ENCODE peak calls at places on chromosomes 7 and 10, in four cellular contexts. One of them, this sample, is unnamed. For H3K4me1, the result is how much of the 10 kb centered on the place peaks cover.

GRCh38 chr7:14754631-14755030 is 147.9 kb downstream of the DGKB start:
- DNase-seq in mucosa of descending colon: no peak
- DNase-seq in esophagus squamous epithelium: no peak
- DNase-seq in left ventricle myocardium inferior: no peak
- DNase-seq in this sample: peak

GRCh38 chr10:31317171-31317570 is 1.8 kb upstream of the ZEB1 start:
- DNase-seq in esophagus squamous epithelium: no peak
- DNase-seq in mucosa of descending colon: no peak
- DNase-seq in left ventricle myocardium inferior: no peak
- DNase-seq in this sample: no peak

GRCh38 chr10:91032614-91033248 is 111.8 kb upstream of the ANKRD1 start:
- DNase-seq in left ventricle myocardium inferior: no peak
- DNase-seq in esophagus squamous epithelium: no peak
- DNase-seq in mucosa of descending colon: no peak
- DNase-seq in this sample: no peak

GRCh38 chr7:46492460-46492859 is 571.4 kb upstream of the IGFBP3 start:
- DNase-seq in left ventricle myocardium inferior: no peak
- DNase-seq in esophagus squamous epithelium: no peak
- DNase-seq in mucosa of descending colon: no peak
- DNase-seq in this sample: no peak

GRCh38 chr7:76296743-76297740 is 5.4 kb upstream of the HSPB1 start:
- DNase-seq in esophagus squamous epithelium: peak
- DNase-seq in left ventricle myocardium inferior: no peak
- DNase-seq in mucosa of descending colon: peak
- DNase-seq in this sample: no peak

GRCh38 chr10:1754506-1755177 is 17.3 kb upstream of the ADARB2 start:
- DNase-seq in left ventricle myocardium inferior: no peak
- DNase-seq in mucosa of descending colon: no peak
- DNase-seq in esophagus squamous epithelium: no peak
- DNase-seq in this sample: no peak

GRCh38 chr10:31855033-31855432 is 73.6 kb downstream of the ARHGAP12 start:
- DNase-seq in left ventricle myocardium inferior: no peak
- DNase-seq in esophagus squamous epithelium: no peak
- DNase-seq in mucosa of descending colon: no peak
- DNase-seq in this sample: no peak

GRCh38 chr10:110447886-110448285 is 49.8 kb upstream of the DUSP5 start:
- DNase-seq in mucosa of descending colon: no peak
- DNase-seq in left ventricle myocardium inferior: no peak
- DNase-seq in esophagus squamous epithelium: no peak
- DNase-seq in this sample: no peak

GRCh38 chr10:74750848-74751274 is 75.5 kb upstream of the KAT6B start:
- DNase-seq in mucosa of descending colon: no peak
- DNase-seq in left ventricle myocardium inferior: no peak
- DNase-seq in esophagus squamous epithelium: no peak
- DNase-seq in this sample: no peak

GRCh38 chr7:14720792-14721191 is 181.8 kb downstream of the DGKB start:
- DNase-seq in left ventricle myocardium inferior: no peak
- DNase-seq in mucosa of descending colon: no peak
- DNase-seq in esophagus squamous epithelium: no peak
- DNase-seq in this sample: no peak

GRCh38 chr10:75101416-75102251 is 9.8 kb upstream of the SAMD8 start:
- DNase-seq in left ventricle myocardium inferior: peak
- DNase-seq in mucosa of descending colon: no peak
- DNase-seq in esophagus squamous epithelium: no peak
- DNase-seq in this sample: no peak

GRCh38 chr7:155459133-155459866 is 1.4 kb downstream of the EN2 start:
- DNase-seq in left ventricle myocardium inferior: no peak
- DNase-seq in mucosa of descending colon: no peak
- DNase-seq in esophagus squamous epithelium: no peak
- DNase-seq in this sample: no peak

GRCh38 chr10:31358688-31359330 is 39.8 kb downstream of the ZEB1 start:
- DNase-seq in left ventricle myocardium inferior: no peak
- DNase-seq in esophagus squamous epithelium: no peak
- DNase-seq in mucosa of descending colon: no peak
- DNase-seq in this sample: no peak

GRCh38 chr10:98967601-98968000 is 268.1 kb downstream of the HPSE2 start:
- DNase-seq in esophagus squamous epithelium: no peak
- DNase-seq in mucosa of descending colon: no peak
- DNase-seq in left ventricle myocardium inferior: no peak
- DNase-seq in this sample: no peak

DNA sequence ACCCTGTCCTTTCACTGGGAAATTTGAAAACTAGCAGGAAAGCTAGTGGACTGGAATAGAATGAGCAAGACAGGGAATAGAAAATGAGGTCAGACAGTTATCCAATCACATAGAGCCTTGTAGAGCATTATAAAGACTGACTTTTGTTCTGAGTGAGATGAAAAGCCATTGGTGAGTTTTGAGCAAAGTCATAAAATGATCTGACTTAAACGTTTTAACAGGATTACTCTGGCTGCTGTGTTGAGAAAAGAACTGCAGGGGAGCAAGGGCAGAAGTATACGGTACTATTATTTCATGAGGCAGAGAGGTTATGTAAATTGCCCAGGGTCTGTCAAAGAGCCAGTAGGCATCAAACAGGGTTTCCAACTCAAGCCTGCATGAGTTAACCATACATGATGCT is 393.4 kb downstream of the TFEC start:
- DNase-seq in esophagus squamous epithelium: no peak
- DNase-seq in mucosa of descending colon: no peak
- DNase-seq in left ventricle myocardium inferior: no peak
- DNase-seq in this sample: peak
- H3K4me1 ChIP-seq in esophagus squamous epithelium: under half
- H3K4me1 ChIP-seq in mucosa of descending colon: under half
- H3K4me1 ChIP-seq in left ventricle myocardium inferior: under half
- H3K4me1 ChIP-seq in this sample: under half

GRCh38 chr7:97971120-97971989 is 18.6 kb downstream of the OCM2 start:
- DNase-seq in esophagus squamous epithelium: no peak
- DNase-seq in mucosa of descending colon: no peak
- DNase-seq in left ventricle myocardium inferior: no peak
- DNase-seq in this sample: peak
- TF ChIP-seq CTCF in esophagus squamous epithelium: no peak
- TF ChIP-seq CTCF in mucosa of descending colon: no peak
- TF ChIP-seq CTCF in left ventricle myocardium inferior: no peak
- TF ChIP-seq CTCF in this sample: no peak

DNA sequence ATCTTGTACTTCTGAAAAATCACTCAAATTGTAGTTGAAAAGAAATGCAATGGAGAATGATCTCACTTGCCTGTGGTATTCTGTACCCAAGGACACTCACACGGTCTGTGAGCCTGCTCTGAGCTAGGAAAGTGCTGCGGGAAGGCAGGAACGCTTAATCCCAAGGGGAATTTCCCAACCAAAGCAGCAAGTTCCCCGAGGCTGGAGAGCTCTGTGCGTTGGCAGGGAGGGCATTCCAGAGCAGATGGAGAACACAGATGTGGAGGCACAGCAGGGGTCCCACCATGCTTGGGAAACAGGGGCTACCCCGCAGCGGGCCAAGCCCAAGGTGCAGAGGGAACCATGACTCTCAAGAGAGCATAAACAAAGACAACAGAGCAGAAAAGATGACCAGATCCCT is 13.6 kb downstream of the SVIL start:
- DNase-seq in left ventricle myocardium inferior: no peak
- DNase-seq in esophagus squamous epithelium: no peak
- DNase-seq in mucosa of descending colon: no peak
- DNase-seq in this sample: peak
- H3K4me1 ChIP-seq in left ventricle myocardium inferior: half or more
- H3K4me1 ChIP-seq in esophagus squamous epithelium: under half
- H3K4me1 ChIP-seq in mucosa of descending colon: under half
- H3K4me1 ChIP-seq in this sample: under half

GRCh38 chr7:121562274-121562673 is 166.2 kb upstream of the FAM3C start:
- DNase-seq in left ventricle myocardium inferior: no peak
- DNase-seq in esophagus squamous epithelium: no peak
- DNase-seq in mucosa of descending colon: no peak
- DNase-seq in this sample: no peak

GRCh38 chr7:121557034-121557892 is 161.2 kb upstream of the FAM3C start:
- DNase-seq in esophagus squamous epithelium: no peak
- DNase-seq in mucosa of descending colon: no peak
- DNase-seq in left ventricle myocardium inferior: no peak
- DNase-seq in this sample: no peak

GRCh38 chr7:121555558-121555957 is 159.4 kb upstream of the FAM3C start:
- DNase-seq in mucosa of descending colon: no peak
- DNase-seq in esophagus squamous epithelium: no peak
- DNase-seq in left ventricle myocardium inferior: no peak
- DNase-seq in this sample: no peak

GRCh38 chr7:121561717-121562116 is 165.6 kb upstream of the FAM3C start:
- DNase-seq in esophagus squamous epithelium: no peak
- DNase-seq in mucosa of descending colon: no peak
- DNase-seq in left ventricle myocardium inferior: no peak
- DNase-seq in this sample: peak

GRCh38 chr7:121558288-121558687 is 162.2 kb upstream of the FAM3C start:
- DNase-seq in mucosa of descending colon: no peak
- DNase-seq in esophagus squamous epithelium: no peak
- DNase-seq in left ventricle myocardium inferior: no peak
- DNase-seq in this sample: peak
- TF ChIP-seq CTCF in mucosa of descending colon: no peak
- TF ChIP-seq CTCF in esophagus squamous epithelium: no peak
- TF ChIP-seq CTCF in left ventricle myocardium inferior: no peak
- TF ChIP-seq CTCF in this sample: peak

This sample was measured in A673.